ENCODE peak calls at places on chromosome 7, in nine cellular contexts. M, W, V, A, I, Y, L, C and D are unnamed samples.

GRCh38 chr7:44796034-44796503 is 412 bp upstream of the PPIA start:
- DNase-seq in M (no peak), W (no peak), V (no peak), A (no peak), I (no peak), Y (no peak), L (no peak), C (peak), D (no peak)

GRCh38 chr7:921071-921461 is 33.4 kb downstream of the ADAP1 start:
- DNase-seq in M (no peak), W (no peak), V (peak), A (no peak), I (no peak), Y (no peak), L (no peak), C (no peak), D (no peak)

GRCh38 chr7:57179776-57180415 is 47.7 kb upstream of the ZNF479 start:
- DNase-seq in M (no peak), W (no peak), V (no peak), A (no peak), I (no peak), Y (no peak), L (no peak), C (no peak), D (no peak)

GRCh38 chr7:513521-514166 is 6.0 kb downstream of the PDGFA start:
- DNase-seq in M (no peak), W (no peak), V (no peak), A (no peak), I (no peak), Y (no peak), L (no peak), C (no peak), D (no peak)

GRCh38 chr7:98874942-98875341 is 3.4 kb upstream of the TRRAP start:
- DNase-seq in M (no peak), W (no peak), V (no peak), A (no peak), I (no peak), Y (no peak), L (no peak), C (no peak), D (no peak)

GRCh38 chr7:129855234-129855673 is 97.5 kb downstream of the UBE2H start:
- DNase-seq in M (no peak), W (no peak), V (no peak), A (no peak), I (no peak), Y (peak), L (no peak), C (no peak), D (no peak)

GRCh38 chr7:38822556-38822955 is 86.4 kb downstream of the VPS41 start:
- DNase-seq in M (no peak), W (no peak), V (no peak), A (no peak), I (no peak), Y (no peak), L (no peak), C (no peak), D (no peak)

GRCh38 chr7:1912472-1913289 is 242.6 kb downstream of the ELFN1 start:
- DNase-seq in M (no peak), W (no peak), V (peak), A (peak), I (no peak), Y (peak), L (no peak), C (no peak), D (no peak)

GRCh38 chr7:99366646-99367045 is 7.9 kb upstream of the ARPC1B start:
- DNase-seq in M (no peak), W (no peak), V (no peak), A (no peak), I (no peak), Y (no peak), L (no peak), C (no peak), D (no peak)

GRCh38 chr7:127863082-127863481 is 168.2 kb downstream of the LRRC4 start:
- DNase-seq in M (no peak), W (no peak), V (no peak), A (no peak), I (no peak), Y (no peak), L (no peak), C (no peak), D (no peak)

GRCh38 chr7:123797673-123798526 is 47.1 kb upstream of the HYAL4 start:
- DNase-seq in M (no peak), W (no peak), V (no peak), A (no peak), I (no peak), Y (peak), L (no peak), C (peak), D (peak)

GRCh38 chr7:15131661-15132060 is 229.1 kb upstream of the DGKB start:
- DNase-seq in M (no peak), W (no peak), V (no peak), A (no peak), I (no peak), Y (no peak), L (no peak), C (no peak), D (no peak)

GRCh38 chr7:18430810-18431209 is 64.7 kb upstream of the HDAC9 start:
- DNase-seq in M (no peak), W (no peak), V (no peak), A (no peak), I (no peak), Y (no peak), L (no peak), C (no peak), D (no peak)

GRCh38 chr7:138338361-138338760 is 121.7 kb upstream of the TRIM24 start:
- DNase-seq in M (no peak), W (no peak), V (peak), A (peak), I (no peak), Y (no peak), L (no peak), C (no peak), D (peak)

GRCh38 chr7:114970732-114971131 is 48.8 kb downstream of the MDFIC start:
- DNase-seq in M (no peak), W (no peak), V (no peak), A (no peak), I (no peak), Y (no peak), L (no peak), C (no peak), D (no peak)

GRCh38 chr7:125357681-125358440 is 428.2 kb upstream of the POT1 start:
- DNase-seq in M (no peak), W (no peak), V (no peak), A (no peak), I (no peak), Y (no peak), L (no peak), C (no peak), D (peak)

GRCh38 chr7:70776627-70777101 is 355.3 kb upstream of the GALNT17 start:
- DNase-seq in M (no peak), W (no peak), V (no peak), A (no peak), I (no peak), Y (no peak), L (no peak), C (no peak), D (no peak)

GRCh38 chr7:129644634-129645230 is 33.2 kb downstream of the NRF1 start:
- DNase-seq in M (no peak), W (no peak), V (no peak), A (no peak), I (no peak), Y (peak), L (no peak), C (peak), D (peak)

GRCh38 chr7:155701972-155702544 is 57.6 kb downstream of the RBM33 start:
- DNase-seq in M (no peak), W (no peak), V (no peak), A (no peak), I (no peak), Y (no peak), L (no peak), C (no peak), D (no peak)

GRCh38 chr7:106717997-106718871 is 57.3 kb upstream of the CCDC71L start:
- DNase-seq in M (peak), W (peak), V (no peak), A (no peak), I (peak), Y (peak), L (peak), C (peak), D (no peak)

GRCh38 chr7:70376561-70377031 is 755.3 kb upstream of the GALNT17 start:
- DNase-seq in M (no peak), W (no peak), V (no peak), A (peak), I (no peak), Y (no peak), L (no peak), C (no peak), D (no peak)

GRCh38 chr7:44267719-44268413 is 57.5 kb downstream of the CAMK2B start:
- DNase-seq in M (no peak), W (no peak), V (no peak), A (no peak), I (no peak), Y (no peak), L (no peak), C (no peak), D (no peak)

GRCh38 chr7:108203433-108204002 is 73.4 kb upstream of the LAMB4 start:
- DNase-seq in M (no peak), W (no peak), V (no peak), A (peak), I (no peak), Y (no peak), L (no peak), C (no peak), D (no peak)

GRCh38 chr7:73851410-73852338 is 9.3 kb upstream of the TMEM270 start:
- DNase-seq in M (no peak), W (peak), V (no peak), A (no peak), I (no peak), Y (peak), L (no peak), C (no peak), D (no peak)